ENCODE peak calls at places on chromosome 10, in seven cellular contexts. One of them, this sample, is unnamed.

GRCh38 chr10:96082153-96082552 is 38.8 kb downstream of the CCNJ start:
- DNase-seq in HCT116: no peak
- DNase-seq in endothelial cell of umbilical vein: no peak
- DNase-seq in HepG2: no peak
- DNase-seq in H1: no peak
- DNase-seq in SK-N-SH: no peak
- DNase-seq in K562: no peak
- DNase-seq in this sample: no peak

GRCh38 chr10:121593676-121594075 is 4.6 kb downstream of the FGFR2 start:
- DNase-seq in HCT116: no peak
- DNase-seq in endothelial cell of umbilical vein: no peak
- DNase-seq in HepG2: no peak
- DNase-seq in H1: no peak
- DNase-seq in SK-N-SH: no peak
- DNase-seq in K562: no peak
- DNase-seq in this sample: no peak

GRCh38 chr10:78914502-78915330 is 154.1 kb upstream of the ZMIZ1 start:
- DNase-seq in HCT116: no peak
- DNase-seq in endothelial cell of umbilical vein: no peak
- DNase-seq in HepG2: no peak
- DNase-seq in H1: no peak
- DNase-seq in SK-N-SH: no peak
- DNase-seq in K562: no peak
- DNase-seq in this sample: no peak

GRCh38 chr10:35037104-35037503 is 53.0 kb downstream of the CUL2 start:
- DNase-seq in HCT116: no peak
- DNase-seq in endothelial cell of umbilical vein: no peak
- DNase-seq in HepG2: no peak
- DNase-seq in H1: no peak
- DNase-seq in SK-N-SH: no peak
- DNase-seq in K562: no peak
- DNase-seq in this sample: peak; percentile 45

GRCh38 chr10:44032216-44032615 is 352.7 kb downstream of the CXCL12 start:
- DNase-seq in HCT116: no peak
- DNase-seq in endothelial cell of umbilical vein: no peak
- DNase-seq in HepG2: no peak
- DNase-seq in H1: no peak
- DNase-seq in SK-N-SH: no peak
- DNase-seq in K562: no peak
- DNase-seq in this sample: no peak

GRCh38 chr10:73414230-73414981 is 548 bp upstream of the ANXA7 start:
- DNase-seq in HCT116: no peak
- DNase-seq in endothelial cell of umbilical vein: no peak
- DNase-seq in HepG2: no peak
- DNase-seq in H1: no peak
- DNase-seq in SK-N-SH: no peak
- DNase-seq in K562: peak; percentile 15
- DNase-seq in this sample: peak; percentile 30

GRCh38 chr10:116385994-116386809 is 41.4 kb upstream of the PNLIPRP3 start:
- DNase-seq in HCT116: peak; percentile 22
- DNase-seq in endothelial cell of umbilical vein: peak; percentile 39
- DNase-seq in HepG2: peak; percentile 12
- DNase-seq in H1: no peak
- DNase-seq in SK-N-SH: no peak
- DNase-seq in K562: peak; percentile 2
- DNase-seq in this sample: peak; percentile 82

GRCh38 chr10:29731760-29732159 is 97.0 kb upstream of the SVIL start:
- DNase-seq in HCT116: no peak
- DNase-seq in endothelial cell of umbilical vein: no peak
- DNase-seq in HepG2: no peak
- DNase-seq in H1: no peak
- DNase-seq in SK-N-SH: no peak
- DNase-seq in K562: no peak
- DNase-seq in this sample: peak; percentile 11

GRCh38 chr10:7906128-7906527 is 87.8 kb downstream of the TAF3 start:
- DNase-seq in HCT116: no peak
- DNase-seq in endothelial cell of umbilical vein: no peak
- DNase-seq in HepG2: no peak
- DNase-seq in H1: no peak
- DNase-seq in SK-N-SH: no peak
- DNase-seq in K562: no peak
- DNase-seq in this sample: no peak

GRCh38 chr10:80186364-80187012 is 18.8 kb downstream of the ANXA11 start:
- DNase-seq in HCT116: no peak
- DNase-seq in endothelial cell of umbilical vein: no peak
- DNase-seq in HepG2: no peak
- DNase-seq in H1: no peak
- DNase-seq in SK-N-SH: no peak
- DNase-seq in K562: peak; percentile 38
- DNase-seq in this sample: no peak

GRCh38 chr10:101617102-101617823 is 29.1 kb downstream of the DPCD start:
- DNase-seq in HCT116: no peak
- DNase-seq in endothelial cell of umbilical vein: no peak
- DNase-seq in HepG2: no peak
- DNase-seq in H1: no peak
- DNase-seq in SK-N-SH: peak; percentile 52
- DNase-seq in K562: no peak
- DNase-seq in this sample: peak; percentile 49

GRCh38 chr10:110273474-110273873 is 31.2 kb downstream of the SMNDC1 start:
- DNase-seq in HCT116: no peak
- DNase-seq in endothelial cell of umbilical vein: no peak
- DNase-seq in HepG2: peak; percentile 39
- DNase-seq in H1: no peak
- DNase-seq in SK-N-SH: no peak
- DNase-seq in K562: no peak
- DNase-seq in this sample: no peak

GRCh38 chr10:98314577-98315284 is 46.7 kb upstream of the LOXL4 start:
- DNase-seq in HCT116: no peak
- DNase-seq in endothelial cell of umbilical vein: no peak
- DNase-seq in HepG2: no peak
- DNase-seq in H1: no peak
- DNase-seq in SK-N-SH: no peak
- DNase-seq in K562: no peak
- DNase-seq in this sample: no peak
- TF ChIP-seq POLR2AphosphoS5 in HCT116: no peak
- TF ChIP-seq POLR2AphosphoS5 in endothelial cell of umbilical vein: no peak
- TF ChIP-seq POLR2AphosphoS5 in HepG2: no peak
- TF ChIP-seq POLR2AphosphoS5 in H1: no peak
- TF ChIP-seq POLR2AphosphoS5 in SK-N-SH: no peak
- TF ChIP-seq POLR2AphosphoS5 in K562: no peak
- TF ChIP-seq POLR2AphosphoS5 in this sample: no peak

GRCh38 chr10:77037735-77038411 is 599.7 kb downstream of the KCNMA1 start:
- DNase-seq in HCT116: no peak
- DNase-seq in endothelial cell of umbilical vein: no peak
- DNase-seq in HepG2: no peak
- DNase-seq in H1: peak; percentile 51
- DNase-seq in SK-N-SH: no peak
- DNase-seq in K562: no peak
- DNase-seq in this sample: peak; percentile 24

GRCh38 chr10:77034795-77035194 is 602.8 kb downstream of the KCNMA1 start:
- DNase-seq in HCT116: no peak
- DNase-seq in endothelial cell of umbilical vein: no peak
- DNase-seq in HepG2: no peak
- DNase-seq in H1: no peak
- DNase-seq in SK-N-SH: no peak
- DNase-seq in K562: no peak
- DNase-seq in this sample: no peak

GRCh38 chr10:77041636-77042258 is 595.9 kb downstream of the KCNMA1 start:
- DNase-seq in HCT116: no peak
- DNase-seq in endothelial cell of umbilical vein: peak; percentile 11
- DNase-seq in HepG2: no peak
- DNase-seq in H1: peak; percentile 35
- DNase-seq in SK-N-SH: peak; percentile 61
- DNase-seq in K562: no peak
- DNase-seq in this sample: no peak

GRCh38 chr10:77038412-77038806 is 599.2 kb downstream of the KCNMA1 start:
- DNase-seq in HCT116: no peak
- DNase-seq in endothelial cell of umbilical vein: no peak
- DNase-seq in HepG2: no peak
- DNase-seq in H1: no peak
- DNase-seq in SK-N-SH: no peak
- DNase-seq in K562: no peak
- DNase-seq in this sample: no peak

DNA sequence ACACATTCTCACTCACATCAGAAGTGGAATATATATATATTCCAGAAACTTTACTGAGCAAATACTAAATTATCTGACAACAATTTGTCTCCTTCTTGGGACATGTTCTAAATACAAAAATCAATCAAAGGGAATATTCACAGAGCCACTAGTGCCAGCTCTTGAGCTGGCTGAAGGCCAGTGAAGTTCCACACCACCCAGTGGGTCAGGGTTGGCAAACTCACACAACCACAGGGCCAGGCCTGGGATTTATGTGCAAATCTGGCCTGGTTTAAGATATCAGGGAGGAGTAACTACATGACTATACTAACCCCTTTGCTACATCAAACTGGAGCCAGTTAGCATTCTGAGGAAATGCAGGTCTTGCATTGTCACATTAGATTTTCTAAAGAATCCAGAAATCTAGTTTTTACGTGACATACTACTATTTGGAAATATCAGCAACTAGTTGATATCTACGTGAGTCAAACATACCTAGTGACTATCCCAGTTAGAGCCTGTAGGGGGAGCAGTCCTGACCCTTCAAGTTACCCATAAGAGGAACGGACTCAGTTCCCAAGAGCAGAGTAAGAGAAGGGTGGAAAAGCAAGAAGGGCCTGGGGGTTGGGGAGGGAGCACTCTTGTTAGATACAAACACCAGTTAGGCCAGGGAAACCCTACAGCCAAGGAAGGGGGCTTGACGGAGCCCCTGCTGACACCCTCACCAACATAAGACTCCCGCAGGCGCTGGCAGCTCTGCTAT is 600.4 kb downstream of the KCNMA1 start:
- DNase-seq in HCT116: peak; percentile 51
- DNase-seq in endothelial cell of umbilical vein: peak; percentile 25
- DNase-seq in HepG2: peak; percentile 9
- DNase-seq in H1: peak; percentile 65
- DNase-seq in SK-N-SH: peak; percentile 27
- DNase-seq in K562: peak; percentile 45
- DNase-seq in this sample: peak; percentile 86
- TF ChIP-seq CTCF in HCT116: peak; percentile 21
- TF ChIP-seq CTCF in endothelial cell of umbilical vein: peak; percentile 36
- TF ChIP-seq CTCF in HepG2: peak; percentile 30
- TF ChIP-seq CTCF in H1: peak; percentile 76
- TF ChIP-seq CTCF in SK-N-SH: peak; percentile 67
- TF ChIP-seq CTCF in K562: peak; percentile 46
- TF ChIP-seq CTCF in this sample: peak; percentile 85

GRCh38 chr10:103861501-103861900 is 6.1 kb upstream of the SH3PXD2A start:
- DNase-seq in HCT116: no peak
- DNase-seq in endothelial cell of umbilical vein: no peak
- DNase-seq in HepG2: no peak
- DNase-seq in H1: no peak
- DNase-seq in SK-N-SH: no peak
- DNase-seq in K562: no peak
- DNase-seq in this sample: no peak

GRCh38 chr10:103856497-103857175 is 1.3 kb upstream of the SH3PXD2A start:
- DNase-seq in HCT116: no peak
- DNase-seq in endothelial cell of umbilical vein: no peak
- DNase-seq in HepG2: peak; percentile 19
- DNase-seq in H1: no peak
- DNase-seq in SK-N-SH: no peak
- DNase-seq in K562: no peak
- DNase-seq in this sample: no peak

GRCh38 chr10:103858360-103858759 is 3.0 kb upstream of the SH3PXD2A start:
- DNase-seq in HCT116: no peak
- DNase-seq in endothelial cell of umbilical vein: no peak
- DNase-seq in HepG2: no peak
- DNase-seq in H1: no peak
- DNase-seq in SK-N-SH: no peak
- DNase-seq in K562: no peak
- DNase-seq in this sample: no peak

GRCh38 chr10:103855852-103856496 is 598 bp upstream of the SH3PXD2A start:
- DNase-seq in HCT116: no peak
- DNase-seq in endothelial cell of umbilical vein: no peak
- DNase-seq in HepG2: peak; percentile 52
- DNase-seq in H1: peak; percentile 69
- DNase-seq in SK-N-SH: no peak
- DNase-seq in K562: no peak
- DNase-seq in this sample: peak; percentile 40

DNA sequence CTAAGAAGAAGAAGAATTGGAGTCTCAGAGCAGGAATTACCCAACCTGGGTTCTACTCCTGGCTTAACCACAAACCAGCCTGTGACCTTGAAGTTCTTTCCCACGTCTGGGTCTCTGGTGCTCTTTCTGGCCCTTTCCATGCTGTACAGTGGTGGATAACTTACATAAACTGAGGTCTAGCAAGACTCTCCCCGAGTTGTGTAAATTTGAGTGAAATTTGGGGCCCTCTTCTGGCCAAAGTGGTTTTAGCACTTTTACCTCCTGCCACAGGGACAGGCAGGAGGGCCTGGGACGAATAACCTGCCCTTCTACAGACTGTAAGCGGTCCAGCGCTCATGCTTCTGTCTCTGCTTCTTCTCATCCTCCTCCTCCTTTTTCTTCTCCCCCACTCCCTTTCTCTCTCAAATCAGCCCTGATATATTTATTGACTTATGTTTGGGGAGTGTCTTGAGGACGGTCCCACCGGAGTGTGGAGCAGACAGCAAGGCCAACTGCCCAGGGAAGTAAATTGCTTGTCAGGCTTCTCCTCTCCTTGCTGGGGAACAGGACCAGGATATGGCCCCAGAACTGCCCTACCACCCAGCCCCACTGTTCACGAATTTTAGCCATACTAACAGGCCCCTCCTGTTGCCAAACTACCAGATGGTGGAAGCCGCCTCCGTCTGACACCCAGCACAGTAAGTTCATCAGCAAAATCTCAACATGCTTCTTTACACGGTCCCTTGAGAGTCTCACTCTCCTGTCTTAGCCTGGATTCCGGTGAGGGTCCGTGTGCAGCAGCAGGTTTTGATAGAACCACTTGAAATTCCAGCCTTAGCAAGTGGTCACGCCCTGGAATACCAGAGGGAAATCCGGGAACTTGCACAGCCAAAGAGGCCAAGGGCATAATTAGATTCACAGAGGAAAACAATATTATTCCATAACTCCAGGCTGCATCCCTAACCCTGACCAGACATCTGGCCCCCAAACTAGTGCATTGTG is 4.1 kb upstream of the SH3PXD2A start:
- DNase-seq in HCT116: peak; percentile 50
- DNase-seq in endothelial cell of umbilical vein: peak; percentile 78
- DNase-seq in HepG2: peak; percentile 72
- DNase-seq in H1: peak; percentile 84
- DNase-seq in SK-N-SH: peak; percentile 71
- DNase-seq in K562: peak; percentile 49
- DNase-seq in this sample: peak; percentile 79
- H2AFZ ChIP-seq in HCT116: no peak overlapping the region
- H2AFZ ChIP-seq in endothelial cell of umbilical vein: no peak overlapping the region
- H2AFZ ChIP-seq in HepG2: no peak overlapping the region
- H2AFZ ChIP-seq in H1: no peak overlapping the region
- H2AFZ ChIP-seq in SK-N-SH: no peak overlapping the region
- H2AFZ ChIP-seq in K562: no peak overlapping the region
- H2AFZ ChIP-seq in this sample: peak overlapping the region; percentile 90

DNA sequence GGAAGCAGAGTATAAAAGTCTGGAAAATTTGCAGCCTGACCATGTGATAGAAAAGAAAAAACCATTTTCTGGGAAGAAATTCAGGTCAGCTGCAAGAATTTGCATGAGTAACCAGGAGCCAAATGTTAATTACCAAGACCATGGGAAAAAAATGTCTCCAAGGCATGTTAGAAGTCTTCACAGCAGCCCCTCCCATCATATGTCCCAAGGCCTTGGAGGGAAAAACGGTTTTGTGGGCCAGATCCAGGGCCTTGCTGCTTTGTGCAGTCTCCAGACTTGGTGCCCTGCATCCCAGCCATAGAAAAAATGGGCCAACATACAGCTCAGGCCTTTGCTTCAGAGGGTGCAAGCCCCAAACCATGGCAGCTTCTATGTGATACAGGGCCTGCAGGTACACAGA is 1019.6 kb upstream of the SORCS1 start:
- DNase-seq in HCT116: no peak
- DNase-seq in endothelial cell of umbilical vein: no peak
- DNase-seq in HepG2: no peak
- DNase-seq in H1: no peak
- DNase-seq in SK-N-SH: no peak
- DNase-seq in K562: no peak
- DNase-seq in this sample: no peak
- TF ChIP-seq POLR2AphosphoS5 in HCT116: no peak
- TF ChIP-seq POLR2AphosphoS5 in endothelial cell of umbilical vein: no peak
- TF ChIP-seq POLR2AphosphoS5 in HepG2: no peak
- TF ChIP-seq POLR2AphosphoS5 in H1: no peak
- TF ChIP-seq POLR2AphosphoS5 in SK-N-SH: no peak
- TF ChIP-seq POLR2AphosphoS5 in K562: no peak
- TF ChIP-seq POLR2AphosphoS5 in this sample: no peak

This sample was measured in GM23338.